ENCODE peak calls at places on chromosomes 2 and 18, in six cellular contexts. G is spleen, P is cardiac muscle cell, L is GM06990, H is lower lobe of right lung, C is IMR-90. A is an unnamed sample.

GRCh38 chr18:79599503-79599931 is 80.1 kb upstream of the CTDP1 start:
- DNase-seq in G (peak), P (no peak), L (no peak), H (peak), C (peak), A (no peak)

GRCh38 chr2:83224591-83224990 is 1234.5 kb downstream of the SUCLG1 start:
- DNase-seq in G (no peak), P (no peak), L (no peak), H (no peak), C (no peak), A (no peak)

GRCh38 chr2:56444339-56444738 is 260.5 kb downstream of the CCDC85A start:
- DNase-seq in G (no peak), P (peak), L (no peak), H (no peak), C (no peak), A (no peak)

GRCh38 chr2:43759195-43759594 is 14.6 kb upstream of the DYNC2LI1 start:
- DNase-seq in G (no peak), P (no peak), L (no peak), H (no peak), C (peak), A (no peak)

GRCh38 chr18:75530548-75531211 is 103.2 kb upstream of the SMIM21 start:
- DNase-seq in G (no peak), P (no peak), L (no peak), H (no peak), C (peak), A (peak)

GRCh38 chr2:219178377-219179175 is 501 bp downstream of the RETREG2 start:
- DNase-seq in G (peak), P (peak), L (peak), H (peak), C (peak), A (no peak)

GRCh38 chr2:107585851-107586250 is 240.8 kb upstream of the RGPD4 start:
- DNase-seq in G (no peak), P (no peak), L (no peak), H (no peak), C (peak), A (no peak)

GRCh38 chr18:45837283-45838070 is 12.0 kb downstream of the SIGLEC15 start:
- DNase-seq in G (peak), P (peak), L (no peak), H (peak), C (no peak), A (no peak)

GRCh38 chr2:131641414-131642206 is 113.9 kb downstream of the CCDC74A start:
- DNase-seq in G (no peak), P (peak), L (no peak), H (no peak), C (peak), A (no peak)

GRCh38 chr2:235957231-235957630 is 211.0 kb downstream of the GBX2 start:
- DNase-seq in G (no peak), P (no peak), L (no peak), H (no peak), C (no peak), A (no peak)

GRCh38 chr2:69917854-69918253 is 2.9 kb downstream of the MXD1 start:
- DNase-seq in G (no peak), P (no peak), L (no peak), H (no peak), C (peak), A (no peak)

GRCh38 chr2:221448086-221448856 is 123.8 kb downstream of the EPHA4 start:
- DNase-seq in G (no peak), P (no peak), L (no peak), H (no peak), C (no peak), A (no peak)

GRCh38 chr2:240893363-240893828 is 2.6 kb downstream of the MAB21L4 start:
- DNase-seq in G (no peak), P (no peak), L (peak), H (no peak), C (peak), A (no peak)

GRCh38 chr2:225140761-225141160 is 98.5 kb upstream of the DOCK10 start:
- DNase-seq in G (no peak), P (no peak), L (no peak), H (no peak), C (no peak), A (no peak)

GRCh38 chr2:113922784-113923183 is 32.9 kb downstream of the ACTR3 start:
- DNase-seq in G (no peak), P (no peak), L (peak), H (no peak), C (no peak), A (no peak)

GRCh38 chr18:5543036-5543671 is 643 bp downstream of the EPB41L3 start:
- DNase-seq in G (peak), P (peak), L (no peak), H (no peak), C (no peak), A (no peak)

GRCh38 chr2:201959198-201959597 is 74.5 kb upstream of the FZD7 start:
- DNase-seq in G (no peak), P (no peak), L (no peak), H (no peak), C (no peak), A (no peak)

GRCh38 chr2:121534007-121534406 is 3.3 kb downstream of the RNU4ATAC start:
- DNase-seq in G (no peak), P (no peak), L (no peak), H (no peak), C (no peak), A (no peak)

GRCh38 chr2:239577306-239577705 is 176.5 kb upstream of the HDAC4 start:
- DNase-seq in G (peak), P (no peak), L (no peak), H (peak), C (no peak), A (no peak)

GRCh38 chr2:6914829-6915228 is 2.4 kb upstream of the RNF144A start:
- DNase-seq in G (no peak), P (no peak), L (no peak), H (no peak), C (peak), A (no peak)

GRCh38 chr2:142876423-142876822 is 1.0 kb upstream of the KYNU start:
- DNase-seq in G (no peak), P (no peak), L (no peak), H (no peak), C (peak), A (no peak)
- TF ChIP-seq CTCF in G (no peak), P (no peak), L (no peak), H (no peak), C (peak), A (peak)

GRCh38 chr2:38037325-38037724 is 38.6 kb downstream of the CYP1B1 start:
- DNase-seq in G (no peak), P (no peak), L (no peak), H (no peak), C (no peak), A (no peak)

GRCh38 chr2:38039511-38039910 is 36.4 kb downstream of the CYP1B1 start:
- DNase-seq in G (no peak), P (no peak), L (no peak), H (no peak), C (no peak), A (no peak)

GRCh38 chr2:38038682-38039081 is 37.3 kb downstream of the CYP1B1 start:
- DNase-seq in G (no peak), P (no peak), L (no peak), H (no peak), C (no peak), A (no peak)

GRCh38 chr2:38039111-38039510 is 36.8 kb downstream of the CYP1B1 start:
- DNase-seq in G (no peak), P (no peak), L (no peak), H (no peak), C (peak), A (no peak)

DNA sequence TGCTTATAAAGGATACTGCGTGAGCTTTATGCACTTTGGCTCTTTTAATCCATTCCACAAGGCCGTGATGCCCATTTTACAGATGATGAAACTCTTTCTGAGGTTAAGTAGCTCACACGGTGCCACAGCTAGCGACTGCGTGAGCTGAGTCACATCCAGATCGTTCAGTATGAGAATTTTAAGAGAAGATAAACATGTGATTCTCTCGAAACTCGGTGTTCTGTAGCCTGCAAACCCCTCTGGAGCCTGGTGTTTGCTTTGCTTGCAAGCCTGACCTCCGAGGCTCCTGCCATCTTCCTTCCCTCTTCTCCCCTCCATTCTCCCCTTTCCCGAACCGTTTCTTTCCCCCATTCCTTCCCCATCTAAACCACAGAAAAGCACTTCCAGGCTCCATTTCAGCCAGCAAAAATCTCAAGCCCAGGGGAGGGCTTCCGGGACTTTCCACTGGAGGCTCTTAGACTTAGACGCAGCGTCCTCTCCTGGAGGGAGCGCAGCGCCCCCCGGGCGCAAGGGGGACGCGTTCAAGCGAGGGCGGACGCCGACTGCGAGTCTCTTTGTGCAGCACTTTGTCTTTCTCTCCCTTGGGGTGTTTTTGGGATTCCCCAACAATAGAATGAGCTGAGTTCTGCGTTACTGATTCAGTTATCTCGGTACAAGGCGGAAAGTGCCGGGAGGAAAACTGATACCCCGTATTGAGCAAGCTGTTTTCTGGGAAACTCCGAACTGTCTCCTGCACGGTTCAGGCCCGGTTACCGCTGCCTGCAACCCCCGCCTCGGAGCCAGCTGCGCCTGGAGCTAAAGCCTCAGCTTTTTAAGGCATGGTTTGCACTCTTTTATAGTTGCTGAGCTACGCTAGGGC is 38.0 kb downstream of the CYP1B1 start:
- DNase-seq in G (no peak), P (peak), L (peak), H (no peak), C (peak), A (no peak)
- TF ChIP-seq CTCF in G (peak), P (peak), L (peak), H (peak), C (no peak), A (peak)

DNA sequence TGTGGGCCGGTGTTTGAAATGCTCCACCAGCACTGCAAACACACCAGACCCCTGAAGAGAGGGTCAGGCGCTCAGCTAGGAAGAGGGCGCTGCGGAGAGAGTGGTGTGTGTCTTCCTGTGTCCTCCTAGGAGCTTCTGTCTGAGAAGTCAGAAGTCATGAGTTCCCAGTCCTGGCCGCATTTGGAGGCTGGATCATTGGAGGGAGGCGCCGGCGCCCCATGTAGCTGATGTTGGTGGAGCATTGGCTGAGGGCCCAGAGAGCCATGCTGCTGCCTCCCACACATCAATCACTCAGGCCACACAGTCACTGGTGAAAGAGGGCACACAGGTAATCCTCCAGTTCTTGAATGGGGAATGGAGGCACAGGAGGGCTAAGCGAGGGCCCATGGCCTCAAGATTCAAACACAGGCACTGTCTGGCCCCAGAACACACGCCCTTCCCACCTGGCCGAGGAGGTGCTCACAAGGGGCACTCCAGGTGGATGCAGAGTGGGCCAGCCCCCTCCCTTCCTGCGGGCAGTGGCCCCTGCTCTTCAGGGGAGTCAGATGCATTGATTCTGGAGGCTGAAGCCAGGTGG is 66.3 kb downstream of the RRM2 start:
- DNase-seq in G (peak), P (no peak), L (no peak), H (no peak), C (no peak), A (no peak)
- TF ChIP-seq CTCF in G (no peak), P (no peak), L (no peak), H (no peak), C (no peak), A (no peak)

DNA sequence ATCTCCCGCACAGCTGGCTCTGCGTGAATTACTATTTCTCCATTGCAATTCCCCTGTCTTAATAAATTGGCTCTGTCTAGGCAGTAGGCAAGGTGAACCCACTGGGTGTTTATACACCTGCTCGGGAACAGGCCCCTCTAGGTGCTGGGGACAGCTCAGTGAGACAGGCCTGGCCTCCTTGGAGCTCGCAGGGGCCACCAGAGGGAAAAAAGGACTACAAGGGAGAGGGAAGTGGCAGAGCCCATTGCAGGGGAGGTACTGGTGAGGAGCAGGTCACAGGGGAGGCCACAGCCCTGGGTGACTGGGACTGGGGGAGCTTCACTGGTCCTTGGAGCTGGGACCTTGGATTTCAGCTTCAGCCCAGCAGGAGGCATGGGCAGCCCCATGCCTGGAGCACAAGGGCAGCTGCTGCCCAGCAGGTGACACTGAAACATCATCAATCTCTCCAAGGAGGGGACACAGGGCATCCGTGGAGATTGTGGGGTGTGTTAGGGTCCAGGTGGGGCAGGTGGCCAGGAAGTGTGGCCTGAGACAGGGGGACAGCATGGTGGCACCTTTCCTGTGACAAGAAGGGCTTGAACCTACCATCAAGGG is 31.2 kb downstream of the NGEF start:
- DNase-seq in G (peak), P (no peak), L (no peak), H (no peak), C (no peak), A (peak)
- TF ChIP-seq CTCF in G (no peak), P (no peak), L (no peak), H (no peak), C (no peak), A (no peak)

DNA sequence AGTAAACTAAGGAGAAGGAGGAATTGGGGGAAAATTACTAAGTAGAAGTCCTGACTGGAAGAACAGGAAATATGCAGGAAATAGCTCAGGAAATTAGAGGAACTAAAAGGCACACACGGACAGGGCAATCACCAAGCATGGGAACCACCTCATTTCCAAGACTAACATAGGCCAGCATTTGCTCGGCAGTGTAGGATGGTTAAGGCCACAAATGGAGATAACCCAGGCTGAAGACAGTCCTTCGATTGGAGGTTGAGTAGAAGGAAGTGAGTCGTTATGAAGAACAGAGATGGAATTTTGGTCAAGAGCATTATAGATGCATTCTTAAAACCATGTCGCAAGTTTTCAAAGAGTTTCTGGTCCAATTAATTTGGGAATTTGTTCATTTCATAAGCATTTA is 401.4 kb downstream of the ALK start:
- DNase-seq in G (no peak), P (no peak), L (no peak), H (no peak), C (peak), A (no peak)
- TF ChIP-seq CTCF in G (no peak), P (no peak), L (no peak), H (no peak), C (no peak), A (no peak)